ENCODE peak calls at places on chromosomes 7 and 10, in four cellular contexts. X, E, J and U are unnamed samples.

GRCh38 chr10:57992321-57993077 is 275.2 kb downstream of the IPMK start:
- DNase-seq in X (no peak), E (peak; percentile 13), J (no peak), U (no peak)

GRCh38 chr10:97623277-97623676 is 10.0 kb downstream of the MORN4 start:
- DNase-seq in X (no peak), E (no peak), J (no peak), U (peak; percentile 75)

GRCh38 chr7:102190777-102191176 is 95.9 kb upstream of the SH2B2 start:
- DNase-seq in X (no peak), E (no peak), J (no peak), U (no peak)

GRCh38 chr10:13376297-13376696 is 28.2 kb upstream of the SEPHS1 start:
- DNase-seq in X (no peak), E (no peak), J (no peak), U (no peak)

GRCh38 chr7:128167316-128167691 is 73.8 kb upstream of the LEP start:
- DNase-seq in X (peak; percentile 62), E (no peak), J (no peak), U (no peak)

GRCh38 chr10:119575998-119576397 is 20.8 kb downstream of the TIAL1 start:
- DNase-seq in X (no peak), E (no peak), J (no peak), U (no peak)

GRCh38 chr10:125217986-125218675 is 57.8 kb upstream of the CTBP2 start:
- DNase-seq in X (no peak), E (no peak), J (no peak), U (no peak)

GRCh38 chr7:42883950-42884349 is 27.9 kb downstream of the C7orf25 start:
- DNase-seq in X (no peak), E (no peak), J (no peak), U (no peak)

GRCh38 chr10:3797750-3798149 is 12.7 kb upstream of the KLF6 start:
- DNase-seq in X (no peak), E (no peak), J (no peak), U (no peak)

GRCh38 chr10:62130948-62131347 is 137.7 kb downstream of the RTKN2 start:
- DNase-seq in X (no peak), E (no peak), J (no peak), U (no peak)

GRCh38 chr7:949021-949934 is 5.2 kb downstream of the ADAP1 start:
- DNase-seq in X (no peak), E (no peak), J (no peak), U (no peak)

GRCh38 chr7:143882611-143883078 is 19.3 kb downstream of the TCAF1 start:
- DNase-seq in X (peak; percentile 14), E (no peak), J (no peak), U (peak; percentile 79)

GRCh38 chr7:90686146-90686545 is 90.0 kb downstream of the CDK14 start:
- DNase-seq in X (no peak), E (no peak), J (no peak), U (no peak)

GRCh38 chr10:15223174-15223573 is 54.7 kb upstream of the NMT2 start:
- DNase-seq in X (no peak), E (no peak), J (no peak), U (no peak)

GRCh38 chr10:102770108-102770482 is 26.3 kb downstream of the WBP1L start:
- DNase-seq in X (no peak), E (no peak), J (no peak), U (no peak)

GRCh38 chr10:130261766-130262165 is 125.6 kb downstream of the GLRX3 start:
- DNase-seq in X (no peak), E (no peak), J (no peak), U (no peak)

GRCh38 chr10:94890264-94891022 is 48.0 kb upstream of the CYP2C9 start:
- DNase-seq in X (no peak), E (no peak), J (no peak), U (no peak)

GRCh38 chr7:44223362-44224114 is 22.8 kb downstream of the YKT6 start:
- DNase-seq in X (peak; percentile 34), E (no peak), J (no peak), U (no peak)

GRCh38 chr10:133162178-133162909 is 2.3 kb downstream of the KNDC1 start:
- DNase-seq in X (no peak), E (no peak), J (no peak), U (peak; percentile 25)

GRCh38 chr10:58318346-58318745 is 16.5 kb upstream of the UBE2D1 start:
- DNase-seq in X (no peak), E (no peak), J (no peak), U (no peak)

GRCh38 chr7:9324513-9324912 is 891.1 kb downstream of the NXPH1 start:
- DNase-seq in X (no peak), E (no peak), J (no peak), U (no peak)

GRCh38 chr7:1547777-1548437 is 8.1 kb downstream of the TMEM184A start:
- DNase-seq in X (no peak), E (no peak), J (no peak), U (no peak)

GRCh38 chr7:135338151-135338550 is 104.5 kb downstream of the STRA8 start:
- DNase-seq in X (no peak), E (no peak), J (no peak), U (no peak)

GRCh38 chr7:135341049-135341448 is 107.4 kb downstream of the STRA8 start:
- DNase-seq in X (no peak), E (no peak), J (no peak), U (peak; percentile 59)

GRCh38 chr7:135334830-135335543 is 101.3 kb downstream of the STRA8 start:
- DNase-seq in X (no peak), E (no peak), J (no peak), U (no peak)

GRCh38 chr7:135335628-135336139 is 102.0 kb downstream of the STRA8 start:
- DNase-seq in X (peak; percentile 77), E (peak; percentile 95), J (peak; percentile 20), U (peak; percentile 80)

DNA sequence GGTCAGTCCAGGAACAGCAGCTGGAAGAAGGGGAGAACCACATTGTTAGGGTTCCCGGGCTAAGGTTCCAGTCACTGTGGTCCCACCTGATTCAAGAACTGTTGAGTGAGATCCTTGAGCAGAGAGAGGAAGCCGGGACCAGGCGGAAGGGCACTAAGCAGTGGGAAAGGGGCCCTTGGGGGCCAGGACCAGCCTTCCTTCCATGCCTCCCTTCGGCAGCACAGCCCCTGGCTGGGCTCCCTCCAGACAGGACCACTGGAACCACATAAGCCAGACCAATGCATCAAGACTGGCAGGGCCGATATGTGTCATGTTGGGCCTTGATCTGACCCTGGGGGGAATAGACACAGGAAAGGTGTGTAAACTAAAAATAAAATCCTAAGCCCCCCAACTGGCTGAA is 103.9 kb downstream of the STRA8 start:
- DNase-seq in X (no peak), E (no peak), J (no peak), U (no peak)
- TF ChIP-seq CBX5 in X (no peak), E (no peak), J (no peak), U (no peak)

GRCh38 chr7:141147482-141147881 is 73.6 kb downstream of the TMEM178B start:
- DNase-seq in X (no peak), E (no peak), J (no peak), U (no peak)
- H3K79me2 ChIP-seq in X (no peaks in the 10 kb centered on the region), E (no peaks in the 10 kb centered on the region), J (no peaks in the 10 kb centered on the region), U (no peaks in the 10 kb centered on the region)

GRCh38 chr10:131430716-131431402 is 119.3 kb upstream of the TCERG1L start:
- DNase-seq in X (no peak), E (no peak), J (no peak), U (no peak)
- TF ChIP-seq CBX5 in X (no peak), E (no peak), J (no peak), U (no peak)

GRCh38 chr7:152383341-152384234 is 52.2 kb downstream of the KMT2C start:
- DNase-seq in X (no peak), E (no peak), J (no peak), U (no peak)
- H3K79me2 ChIP-seq in X (peaks cover 86% of the 10 kb centered on the region), E (peaks cover 6% of the 10 kb centered on the region), J (peaks cover 50% of the 10 kb centered on the region), U (peaks cover 32% of the 10 kb centered on the region)

GRCh38 chr7:110573862-110574528 is 516.9 kb upstream of the LRRN3 start:
- DNase-seq in X (no peak), E (no peak), J (no peak), U (peak; percentile 10)
- TF ChIP-seq CBX5 in X (no peak), E (no peak), J (no peak), U (no peak)

GRCh38 chr10:24465899-24466615 is 257.1 kb downstream of the KIAA1217 start:
- DNase-seq in X (no peak), E (no peak), J (peak; percentile 45), U (peak; percentile 92)

GRCh38 chr10:24467094-24467493 is 256.6 kb downstream of the ARHGAP21 start:
- DNase-seq in X (no peak), E (no peak), J (no peak), U (no peak)

GRCh38 chr10:24466616-24466949 is 257.1 kb downstream of the ARHGAP21 start:
- DNase-seq in X (no peak), E (no peak), J (no peak), U (no peak)

GRCh38 chr10:24468281-24468751 is 255.4 kb downstream of the ARHGAP21 start:
- DNase-seq in X (no peak), E (no peak), J (no peak), U (no peak)

DNA sequence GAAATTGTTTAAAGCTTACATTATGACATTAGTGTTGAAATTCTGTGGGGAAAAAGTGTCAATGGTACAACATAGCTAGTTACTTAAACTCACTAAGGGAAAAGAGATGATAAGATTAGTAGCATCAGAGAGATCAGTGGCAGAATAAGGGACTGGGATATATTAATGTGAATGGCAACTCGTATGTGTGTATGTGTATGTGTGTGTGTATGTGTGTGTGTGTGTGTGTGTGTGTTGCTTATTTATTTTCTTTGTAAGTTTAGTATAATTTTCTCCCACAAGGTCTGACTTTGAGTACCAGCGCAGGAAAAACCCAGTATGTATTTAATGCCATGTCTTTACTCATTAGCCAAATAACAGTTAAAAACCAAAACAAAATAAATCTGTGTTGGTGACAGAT is 256.1 kb downstream of the ARHGAP21 start:
- DNase-seq in X (no peak), E (no peak), J (no peak), U (no peak)
- H3K79me2 ChIP-seq in X (no peaks in the 10 kb centered on the region), E (no peaks in the 10 kb centered on the region), J (no peaks in the 10 kb centered on the region), U (peaks cover 28% of the 10 kb centered on the region)